ENCODE peak calls at places on chromosome 7, in six cellular contexts. One of them, this sample, is unnamed.

GRCh38 chr7:27526991-27527722 is 135.5 kb downstream of the HIBADH start:
- DNase-seq in GM18507: no peak
- DNase-seq in hippocampal formation: no peak
- DNase-seq in adrenal gland: no peak
- DNase-seq in iPS-NIHi11: no peak
- DNase-seq in CD8-positive, alpha-beta T cell: no peak
- DNase-seq in this sample: no peak

GRCh38 chr7:1675673-1676549 is 5.8 kb downstream of the ELFN1 start:
- DNase-seq in hippocampal formation: no peak
- DNase-seq in adrenal gland: no peak
- DNase-seq in iPS-NIHi11: peak
- DNase-seq in GM18507: no peak
- DNase-seq in CD8-positive, alpha-beta T cell: no peak
- DNase-seq in this sample: no peak

GRCh38 chr7:12389089-12389700 is 14.5 kb downstream of the VWDE start:
- DNase-seq in CD8-positive, alpha-beta T cell: peak
- DNase-seq in adrenal gland: peak
- DNase-seq in iPS-NIHi11: peak
- DNase-seq in hippocampal formation: no peak
- DNase-seq in GM18507: no peak
- DNase-seq in this sample: peak

GRCh38 chr7:29779017-29779416 is 27.3 kb upstream of the WIPF3 start:
- DNase-seq in hippocampal formation: no peak
- DNase-seq in iPS-NIHi11: no peak
- DNase-seq in adrenal gland: no peak
- DNase-seq in CD8-positive, alpha-beta T cell: no peak
- DNase-seq in GM18507: no peak
- DNase-seq in this sample: no peak

GRCh38 chr7:92058040-92058439 is 76.2 kb downstream of the CYP51A1 start:
- DNase-seq in iPS-NIHi11: no peak
- DNase-seq in adrenal gland: no peak
- DNase-seq in hippocampal formation: no peak
- DNase-seq in GM18507: no peak
- DNase-seq in CD8-positive, alpha-beta T cell: no peak
- DNase-seq in this sample: no peak

GRCh38 chr7:149625947-149626392 is 128.4 kb upstream of the ZNF746 start:
- DNase-seq in iPS-NIHi11: no peak
- DNase-seq in hippocampal formation: no peak
- DNase-seq in CD8-positive, alpha-beta T cell: no peak
- DNase-seq in GM18507: no peak
- DNase-seq in adrenal gland: no peak
- DNase-seq in this sample: no peak

GRCh38 chr7:112414855-112415490 is 35.3 kb upstream of the IFRD1 start:
- DNase-seq in adrenal gland: no peak
- DNase-seq in iPS-NIHi11: peak
- DNase-seq in CD8-positive, alpha-beta T cell: no peak
- DNase-seq in GM18507: no peak
- DNase-seq in hippocampal formation: no peak
- DNase-seq in this sample: no peak

GRCh38 chr7:132846086-132846485 is 235.8 kb downstream of the CHCHD3 start:
- DNase-seq in iPS-NIHi11: no peak
- DNase-seq in adrenal gland: no peak
- DNase-seq in CD8-positive, alpha-beta T cell: no peak
- DNase-seq in GM18507: no peak
- DNase-seq in hippocampal formation: no peak
- DNase-seq in this sample: no peak